ENCODE peak calls at places on chromosomes 11 and 22, in nine cellular contexts. One of them, this sample, is unnamed.

GRCh38 chr11:78312712-78313111 is 104.9 kb downstream of the GAB2 start:
- DNase-seq in body of pancreas: no peak
- DNase-seq in WTC11: no peak
- DNase-seq in GM06990: no peak
- DNase-seq in GM12865: peak; percentile 69
- DNase-seq in GM23338: no peak
- DNase-seq in nephron progenitor cell: no peak
- DNase-seq in GM13977: peak; percentile 36
- DNase-seq in AG04450: no peak
- DNase-seq in this sample: peak; percentile 36

GRCh38 chr11:80327971-80328614 is 887.3 kb upstream of the TENM4 start:
- DNase-seq in GM23338: peak; percentile 28
- DNase-seq in AG04450: no peak
- DNase-seq in GM06990: no peak
- DNase-seq in body of pancreas: no peak
- DNase-seq in nephron progenitor cell: no peak
- DNase-seq in GM12865: no peak
- DNase-seq in WTC11: peak; percentile 12
- DNase-seq in GM13977: no peak
- DNase-seq in this sample: no peak

GRCh38 chr11:34599406-34599901 is 21.4 kb upstream of the EHF start:
- DNase-seq in nephron progenitor cell: no peak
- DNase-seq in body of pancreas: no peak
- DNase-seq in WTC11: no peak
- DNase-seq in GM13977: no peak
- DNase-seq in GM12865: peak; percentile 19
- DNase-seq in GM23338: no peak
- DNase-seq in AG04450: no peak
- DNase-seq in GM06990: no peak
- DNase-seq in this sample: no peak

GRCh38 chr11:8610532-8611116 is 16.6 kb upstream of the STK33 start:
- DNase-seq in nephron progenitor cell: peak; percentile 39
- DNase-seq in AG04450: no peak
- DNase-seq in GM13977: no peak
- DNase-seq in body of pancreas: no peak
- DNase-seq in GM12865: no peak
- DNase-seq in GM23338: peak; percentile 49
- DNase-seq in GM06990: no peak
- DNase-seq in WTC11: no peak
- DNase-seq in this sample: no peak

GRCh38 chr11:47488111-47488510 is 39.2 kb upstream of the RAPSN start:
- DNase-seq in AG04450: no peak
- DNase-seq in GM06990: no peak
- DNase-seq in GM23338: no peak
- DNase-seq in nephron progenitor cell: no peak
- DNase-seq in body of pancreas: no peak
- DNase-seq in GM13977: no peak
- DNase-seq in GM12865: no peak
- DNase-seq in WTC11: no peak
- DNase-seq in this sample: no peak

GRCh38 chr11:64263021-64263946 is 12.0 kb downstream of the PLCB3 start:
- DNase-seq in body of pancreas: no peak
- DNase-seq in GM12865: no peak
- DNase-seq in nephron progenitor cell: peak; percentile 60
- DNase-seq in GM06990: no peak
- DNase-seq in WTC11: no peak
- DNase-seq in GM13977: no peak
- DNase-seq in GM23338: peak; percentile 49
- DNase-seq in AG04450: no peak
- DNase-seq in this sample: no peak

GRCh38 chr11:19524171-19524671 is 188.4 kb upstream of the NAV2 start:
- DNase-seq in GM23338: no peak
- DNase-seq in GM13977: no peak
- DNase-seq in WTC11: no peak
- DNase-seq in GM12865: no peak
- DNase-seq in nephron progenitor cell: peak; percentile 19
- DNase-seq in AG04450: no peak
- DNase-seq in GM06990: no peak
- DNase-seq in body of pancreas: peak; percentile 59
- DNase-seq in this sample: no peak

GRCh38 chr11:2844116-2844515 is 41.5 kb downstream of the CDKN1C start:
- DNase-seq in GM23338: no peak
- DNase-seq in GM13977: no peak
- DNase-seq in GM12865: no peak
- DNase-seq in GM06990: no peak
- DNase-seq in WTC11: no peak
- DNase-seq in AG04450: no peak
- DNase-seq in nephron progenitor cell: no peak
- DNase-seq in body of pancreas: no peak
- DNase-seq in this sample: no peak

GRCh38 chr22:48633996-48634836 is 1193.5 kb downstream of the BRD1 start:
- DNase-seq in GM13977: no peak
- DNase-seq in body of pancreas: no peak
- DNase-seq in WTC11: no peak
- DNase-seq in GM06990: no peak
- DNase-seq in GM12865: no peak
- DNase-seq in AG04450: no peak
- DNase-seq in GM23338: no peak
- DNase-seq in nephron progenitor cell: no peak
- DNase-seq in this sample: no peak

GRCh38 chr11:74195828-74196227 is 24.7 kb downstream of the PPME1 start:
- DNase-seq in GM13977: no peak
- DNase-seq in GM12865: no peak
- DNase-seq in AG04450: no peak
- DNase-seq in GM06990: no peak
- DNase-seq in GM23338: no peak
- DNase-seq in nephron progenitor cell: no peak
- DNase-seq in WTC11: no peak
- DNase-seq in body of pancreas: no peak
- DNase-seq in this sample: no peak

GRCh38 chr11:44592125-44592643 is 26.7 kb downstream of the CD82 start:
- DNase-seq in body of pancreas: no peak
- DNase-seq in GM23338: no peak
- DNase-seq in WTC11: no peak
- DNase-seq in GM12865: no peak
- DNase-seq in GM13977: no peak
- DNase-seq in nephron progenitor cell: no peak
- DNase-seq in AG04450: no peak
- DNase-seq in GM06990: no peak
- DNase-seq in this sample: no peak

GRCh38 chr22:40332319-40332781 is 13.9 kb upstream of the ADSL start:
- DNase-seq in GM23338: no peak
- DNase-seq in WTC11: no peak
- DNase-seq in nephron progenitor cell: no peak
- DNase-seq in GM06990: no peak
- DNase-seq in GM12865: no peak
- DNase-seq in AG04450: peak; percentile 63
- DNase-seq in body of pancreas: no peak
- DNase-seq in GM13977: no peak
- DNase-seq in this sample: no peak

GRCh38 chr22:43847376-43848289 is 14.7 kb downstream of the SULT4A1 start:
- DNase-seq in GM12865: no peak
- DNase-seq in body of pancreas: no peak
- DNase-seq in WTC11: no peak
- DNase-seq in GM06990: no peak
- DNase-seq in GM23338: no peak
- DNase-seq in nephron progenitor cell: no peak
- DNase-seq in AG04450: no peak
- DNase-seq in GM13977: no peak
- DNase-seq in this sample: no peak

GRCh38 chr11:72439455-72439854 is 5.1 kb upstream of the CLPB start:
- DNase-seq in GM23338: no peak
- DNase-seq in GM12865: no peak
- DNase-seq in GM06990: no peak
- DNase-seq in nephron progenitor cell: no peak
- DNase-seq in WTC11: no peak
- DNase-seq in GM13977: no peak
- DNase-seq in body of pancreas: no peak
- DNase-seq in AG04450: no peak
- DNase-seq in this sample: no peak

GRCh38 chr11:66042227-66043007 is 6.5 kb downstream of the GAL3ST3 start:
- DNase-seq in WTC11: no peak
- DNase-seq in GM12865: no peak
- DNase-seq in GM13977: peak; percentile 4
- DNase-seq in nephron progenitor cell: no peak
- DNase-seq in body of pancreas: no peak
- DNase-seq in GM23338: no peak
- DNase-seq in GM06990: no peak
- DNase-seq in AG04450: no peak
- DNase-seq in this sample: no peak

GRCh38 chr11:34357646-34358257 is at the start of gene ABTB2:
- DNase-seq in body of pancreas: peak; percentile 98
- DNase-seq in GM12865: peak; percentile 97
- DNase-seq in GM23338: peak; percentile 100
- DNase-seq in nephron progenitor cell: peak; percentile 99
- DNase-seq in GM06990: peak; percentile 93
- DNase-seq in WTC11: peak; percentile 99
- DNase-seq in GM13977: peak; percentile 97
- DNase-seq in AG04450: peak; percentile 91
- DNase-seq in this sample: peak; percentile 96

GRCh38 chr11:116702772-116703360 is 69.9 kb downstream of the BUD13 start:
- DNase-seq in GM06990: no peak
- DNase-seq in GM12865: no peak
- DNase-seq in nephron progenitor cell: no peak
- DNase-seq in GM13977: no peak
- DNase-seq in GM23338: no peak
- DNase-seq in AG04450: no peak
- DNase-seq in WTC11: no peak
- DNase-seq in body of pancreas: no peak
- DNase-seq in this sample: no peak

GRCh38 chr11:126969865-126970479 is 30.6 kb downstream of the KIRREL3 start:
- DNase-seq in GM06990: no peak
- DNase-seq in WTC11: peak; percentile 33
- DNase-seq in GM13977: no peak
- DNase-seq in GM23338: peak; percentile 66
- DNase-seq in AG04450: no peak
- DNase-seq in GM12865: peak; percentile 16
- DNase-seq in body of pancreas: no peak
- DNase-seq in nephron progenitor cell: peak; percentile 18
- DNase-seq in this sample: no peak

GRCh38 chr11:113591122-113591521 is 115.0 kb downstream of the TMPRSS5 start:
- DNase-seq in GM06990: no peak
- DNase-seq in GM13977: no peak
- DNase-seq in AG04450: no peak
- DNase-seq in GM12865: no peak
- DNase-seq in WTC11: no peak
- DNase-seq in body of pancreas: no peak
- DNase-seq in GM23338: no peak
- DNase-seq in nephron progenitor cell: no peak
- DNase-seq in this sample: no peak

GRCh38 chr11:113584371-113584770 is 109.2 kb upstream of the DRD2 start:
- DNase-seq in GM23338: no peak
- DNase-seq in WTC11: no peak
- DNase-seq in GM13977: no peak
- DNase-seq in GM06990: no peak
- DNase-seq in GM12865: no peak
- DNase-seq in nephron progenitor cell: no peak
- DNase-seq in body of pancreas: no peak
- DNase-seq in AG04450: no peak
- DNase-seq in this sample: no peak

GRCh38 chr11:113581713-113582112 is 106.5 kb upstream of the DRD2 start:
- DNase-seq in AG04450: no peak
- DNase-seq in GM23338: no peak
- DNase-seq in GM13977: no peak
- DNase-seq in GM06990: no peak
- DNase-seq in nephron progenitor cell: no peak
- DNase-seq in GM12865: no peak
- DNase-seq in body of pancreas: no peak
- DNase-seq in WTC11: no peak
- DNase-seq in this sample: no peak

GRCh38 chr11:113587318-113587739 is 112.1 kb upstream of the DRD2 start:
- DNase-seq in GM23338: no peak
- DNase-seq in GM12865: peak; percentile 58
- DNase-seq in GM13977: peak; percentile 34
- DNase-seq in GM06990: no peak
- DNase-seq in body of pancreas: no peak
- DNase-seq in AG04450: no peak
- DNase-seq in WTC11: no peak
- DNase-seq in nephron progenitor cell: no peak
- DNase-seq in this sample: peak; percentile 26
- TF ChIP-seq CTCF in GM23338: peak; percentile 23
- TF ChIP-seq CTCF in GM12865: peak; percentile 7
- TF ChIP-seq CTCF in GM13977: peak; percentile 10
- TF ChIP-seq CTCF in GM06990: no peak
- TF ChIP-seq CTCF in body of pancreas: no peak
- TF ChIP-seq CTCF in AG04450: no peak
- TF ChIP-seq CTCF in WTC11: no peak
- TF ChIP-seq CTCF in nephron progenitor cell: no peak
- TF ChIP-seq CTCF in this sample: no peak

DNA sequence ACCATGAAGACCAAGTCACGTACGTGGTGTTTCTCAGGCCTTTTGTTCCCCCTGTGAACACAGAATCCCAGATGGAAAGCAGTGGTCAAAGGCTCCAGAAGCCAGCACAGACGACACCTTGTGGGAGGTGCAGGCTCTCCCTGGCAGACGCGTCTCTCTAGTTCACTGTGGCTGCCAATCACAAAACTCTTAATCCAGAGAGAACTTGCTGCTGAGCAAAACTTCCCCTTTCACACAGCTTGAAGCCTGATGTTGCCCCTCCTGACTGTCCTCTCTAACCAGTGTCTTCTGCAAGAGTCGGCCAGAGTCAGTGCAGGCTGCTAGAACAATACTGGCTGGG is 67.1 kb downstream of the PIWIL3 start:
- DNase-seq in GM23338: peak; percentile 46
- DNase-seq in nephron progenitor cell: no peak
- DNase-seq in AG04450: no peak
- DNase-seq in WTC11: no peak
- DNase-seq in GM06990: no peak
- DNase-seq in GM13977: no peak
- DNase-seq in body of pancreas: no peak
- DNase-seq in GM12865: no peak
- DNase-seq in this sample: no peak
- TF ChIP-seq CTCF in GM23338: peak; percentile 10
- TF ChIP-seq CTCF in nephron progenitor cell: no peak
- TF ChIP-seq CTCF in AG04450: no peak
- TF ChIP-seq CTCF in WTC11: no peak
- TF ChIP-seq CTCF in GM06990: no peak
- TF ChIP-seq CTCF in GM13977: no peak
- TF ChIP-seq CTCF in body of pancreas: no peak
- TF ChIP-seq CTCF in GM12865: no peak
- TF ChIP-seq CTCF in this sample: no peak

GRCh38 chr11:123429851-123430735 is at the start of gene GRAMD1B:
- DNase-seq in GM12865: peak; percentile 83
- DNase-seq in AG04450: peak; percentile 30
- DNase-seq in WTC11: peak; percentile 82
- DNase-seq in GM23338: peak; percentile 93
- DNase-seq in nephron progenitor cell: peak; percentile 86
- DNase-seq in GM06990: peak; percentile 77
- DNase-seq in body of pancreas: no peak
- DNase-seq in GM13977: peak; percentile 82
- DNase-seq in this sample: peak; percentile 84
- TF ChIP-seq CTCF in GM12865: peak; percentile 18
- TF ChIP-seq CTCF in AG04450: peak; percentile 38
- TF ChIP-seq CTCF in WTC11: no peak
- TF ChIP-seq CTCF in GM23338: no peak
- TF ChIP-seq CTCF in nephron progenitor cell: no peak
- TF ChIP-seq CTCF in GM06990: peak; percentile 47
- TF ChIP-seq CTCF in body of pancreas: no peak
- TF ChIP-seq CTCF in GM13977: peak; percentile 37
- TF ChIP-seq CTCF in this sample: peak; percentile 16

GRCh38 chr22:31199187-31199586 is 12.9 kb upstream of the LIMK2 start:
- DNase-seq in body of pancreas: no peak
- DNase-seq in nephron progenitor cell: no peak
- DNase-seq in GM13977: no peak
- DNase-seq in GM06990: no peak
- DNase-seq in GM12865: no peak
- DNase-seq in AG04450: no peak
- DNase-seq in GM23338: peak; percentile 46
- DNase-seq in WTC11: no peak
- DNase-seq in this sample: no peak
- TF ChIP-seq CTCF in body of pancreas: no peak
- TF ChIP-seq CTCF in nephron progenitor cell: no peak
- TF ChIP-seq CTCF in GM13977: no peak
- TF ChIP-seq CTCF in GM06990: peak; percentile 4
- TF ChIP-seq CTCF in GM12865: no peak
- TF ChIP-seq CTCF in AG04450: no peak
- TF ChIP-seq CTCF in GM23338: peak; percentile 48
- TF ChIP-seq CTCF in WTC11: no peak
- TF ChIP-seq CTCF in this sample: no peak

This sample was measured in GM13976.